ENCODE peak calls at places on chromosomes 6 and 20, in six cellular contexts. Q is fibroblast of mammary gland, I is A673, N is bronchial epithelial cell, S is astrocyte of the spinal cord, D is body of pancreas. W is an unnamed sample.

GRCh38 chr20:17610566-17611289 is 40.9 kb downstream of the DSTN start:
- DNase-seq in S (no peak), I (no peak), N (no peak), D (no peak), Q (no peak), W (no peak)

GRCh38 chr6:48471326-48471725 is 360.3 kb upstream of the PTCHD4 start:
- DNase-seq in N (no peak), I (no peak), S (no peak), Q (no peak), D (no peak), W (no peak)

GRCh38 chr6:111989743-111990142 is 64.2 kb upstream of the CCN6 start:
- DNase-seq in I (no peak), N (no peak), Q (no peak), D (no peak), S (no peak), W (no peak)

GRCh38 chr6:34469499-34469898 is 3.6 kb downstream of the PACSIN1 start:
- DNase-seq in S (no peak), D (no peak), N (no peak), I (no peak), Q (no peak), W (no peak)

GRCh38 chr6:138537090-138537489 is 37.8 kb upstream of the NHSL1 start:
- DNase-seq in S (peak), Q (peak), N (peak), D (no peak), I (no peak), W (peak)

GRCh38 chr6:166910601-166911000 is 45.7 kb downstream of the RNASET2 start:
- DNase-seq in D (no peak), Q (peak), S (no peak), N (peak), I (no peak), W (peak)

GRCh38 chr20:3935295-3935955 is 46.2 kb downstream of the PANK2 start:
- DNase-seq in D (no peak), I (no peak), N (no peak), Q (peak), S (no peak), W (no peak)

GRCh38 chr6:75183099-75183541 is 22.7 kb downstream of the COL12A1 start:
- DNase-seq in I (no peak), D (no peak), S (no peak), N (no peak), Q (peak), W (no peak)

GRCh38 chr6:129748901-129749748 is 39.1 kb upstream of the ARHGAP18 start:
- DNase-seq in D (no peak), I (peak), Q (peak), S (peak), N (peak), W (peak)

GRCh38 chr6:48134246-48134645 is 23.2 kb upstream of the PTCHD4 start:
- DNase-seq in N (no peak), S (peak), D (no peak), Q (no peak), I (no peak), W (no peak)

GRCh38 chr20:54382419-54382818 is 93.0 kb upstream of the DOK5 start:
- DNase-seq in I (no peak), Q (no peak), N (no peak), S (no peak), D (no peak), W (no peak)

GRCh38 chr20:35284267-35284991 is at the start of gene EIF6:
- DNase-seq in Q (peak), I (peak), N (peak), S (peak), D (peak), W (peak)

GRCh38 chr6:26431258-26432162 is 8.8 kb upstream of the BTN3A3 start:
- DNase-seq in S (no peak), N (no peak), I (no peak), Q (peak), D (no peak), W (peak)

GRCh38 chr6:154276810-154277577 is 79.6 kb downstream of the IPCEF1 start:
- DNase-seq in N (peak), S (peak), D (no peak), I (peak), Q (peak), W (peak)

GRCh38 chr6:106094964-106095335 is 8.8 kb downstream of the PRDM1 start:
- DNase-seq in I (no peak), S (peak), Q (no peak), N (no peak), D (no peak), W (no peak)

GRCh38 chr20:22890605-22891300 is 144.4 kb upstream of the SSTR4 start:
- DNase-seq in D (no peak), I (no peak), N (no peak), S (no peak), Q (no peak), W (no peak)

GRCh38 chr20:33282991-33283555 is at the start of gene BPIFB1:
- DNase-seq in D (no peak), S (no peak), Q (no peak), N (no peak), I (no peak), W (no peak)

GRCh38 chr20:6714202-6714800 is 53.2 kb upstream of the BMP2 start:
- DNase-seq in N (peak), D (no peak), S (no peak), I (no peak), Q (no peak), W (no peak)

GRCh38 chr6:127483399-127484055 is 24.3 kb upstream of the KIAA0408 start:
- DNase-seq in S (peak), Q (no peak), D (no peak), I (peak), N (no peak), W (no peak)

GRCh38 chr6:160919713-160920112 is 71.9 kb upstream of the MAP3K4 start:
- DNase-seq in D (peak), I (no peak), S (peak), Q (peak), N (peak), W (peak)

GRCh38 chr6:11632795-11633511 is 95.4 kb downstream of the TMEM170B start:
- DNase-seq in D (peak), I (no peak), Q (peak), S (peak), N (peak), W (peak)

GRCh38 chr20:47156431-47156841 is 200.1 kb downstream of the ZMYND8 start:
- DNase-seq in D (no peak), Q (no peak), S (no peak), N (no peak), I (no peak), W (no peak)

GRCh38 chr6:41097467-41098090 is 24.8 kb downstream of the NFYA start:
- DNase-seq in Q (no peak), S (peak), I (peak), N (no peak), D (no peak), W (peak)

GRCh38 chr20:18585134-18585533 is 2.7 kb upstream of the DTD1 start:
- DNase-seq in N (peak), S (peak), D (no peak), I (peak), Q (peak), W (peak)

GRCh38 chr6:164148789-164149188 is 734.3 kb downstream of the QKI start:
- DNase-seq in D (no peak), S (no peak), N (no peak), I (no peak), Q (peak), W (no peak)

GRCh38 chr20:11296221-11296620 is 621.5 kb upstream of the BTBD3 start:
- DNase-seq in N (peak), D (no peak), Q (no peak), I (no peak), S (no peak), W (no peak)

GRCh38 chr6:111763381-111763780 is 109.9 kb downstream of the FYN start:
- DNase-seq in I (no peak), D (no peak), N (no peak), Q (no peak), S (peak), W (no peak)

GRCh38 chr6:152093711-152094110 is 286.2 kb downstream of the ESR1 start:
- DNase-seq in I (no peak), N (no peak), S (no peak), D (no peak), Q (peak), W (no peak)

GRCh38 chr6:105607624-105608392 is 204.9 kb upstream of the PREP start:
- DNase-seq in N (no peak), I (no peak), Q (no peak), D (no peak), S (no peak), W (no peak)

GRCh38 chr6:44730771-44731391 is 343.4 kb downstream of the CDC5L start:
- DNase-seq in N (no peak), I (no peak), D (no peak), S (peak), Q (no peak), W (no peak)

GRCh38 chr20:51028616-51029263 is 5.8 kb upstream of the KCNG1 start:
- DNase-seq in N (no peak), I (no peak), D (no peak), Q (no peak), S (no peak), W (no peak)

GRCh38 chr20:5557123-5557522 is 193.1 kb upstream of the SHLD1 start:
- DNase-seq in I (peak), Q (peak), D (peak), N (peak), S (peak), W (peak)

GRCh38 chr6:170444056-170444505 is 109.0 kb downstream of the PSMB1 start:
- DNase-seq in Q (no peak), S (no peak), I (no peak), D (no peak), N (no peak), W (no peak)

GRCh38 chr6:16850332-16851022 is 89.2 kb upstream of the ATXN1 start:
- DNase-seq in N (no peak), D (no peak), S (no peak), I (peak), Q (no peak), W (no peak)

GRCh38 chr6:105319331-105319730 is 83.6 kb downstream of the PREP start:
- DNase-seq in S (peak), N (peak), I (no peak), Q (peak), D (no peak), W (no peak)

GRCh38 chr6:15893556-15894253 is 230.9 kb upstream of the DTNBP1 start:
- DNase-seq in I (peak), Q (peak), S (peak), D (no peak), N (peak), W (no peak)

GRCh38 chr20:12570371-12570770 is 438.4 kb upstream of the SPTLC3 start:
- DNase-seq in Q (no peak), N (peak), S (no peak), I (peak), D (peak), W (no peak)

GRCh38 chr20:2405693-2406065 is 25.0 kb downstream of the TGM6 start:
- DNase-seq in Q (no peak), D (no peak), S (no peak), I (no peak), N (no peak), W (no peak)

GRCh38 chr6:163688971-163689370 is 274.5 kb downstream of the QKI start:
- DNase-seq in S (peak), D (no peak), N (peak), Q (peak), I (no peak), W (no peak)

DNA sequence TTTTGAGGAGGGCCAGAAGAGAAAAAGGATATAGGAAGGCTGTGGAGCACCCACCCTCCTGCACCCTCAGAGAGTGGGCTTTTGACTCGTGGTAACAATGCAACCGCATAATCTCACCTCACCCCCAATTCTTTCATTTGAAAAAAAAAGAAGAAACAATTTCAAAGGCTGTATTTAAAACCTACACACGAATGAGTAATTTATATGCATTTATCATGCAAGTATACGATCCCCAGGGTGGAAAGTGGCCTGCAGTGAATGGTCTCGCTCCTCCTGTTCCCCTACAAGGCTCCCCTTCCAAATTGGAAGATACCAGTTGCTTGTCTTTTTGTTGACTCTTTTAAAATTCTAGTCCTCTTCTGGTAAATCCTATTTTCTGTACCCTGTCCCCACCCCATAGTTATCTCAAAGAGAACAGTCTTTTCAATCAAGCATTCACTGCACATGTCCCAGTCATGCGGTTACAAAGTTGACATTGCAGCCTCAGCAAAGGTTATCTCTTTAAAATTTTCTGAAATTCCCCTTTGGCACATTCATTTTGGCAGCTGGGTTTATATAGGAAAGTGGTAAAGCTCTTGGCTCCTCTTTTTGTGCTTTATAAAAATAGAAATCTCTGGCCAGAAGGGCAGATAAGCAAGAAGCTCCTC is 110.6 kb downstream of the ARID1B start:
- DNase-seq in I (no peak), Q (no peak), D (no peak), S (no peak), N (no peak), W (no peak)
- H3K4me3 ChIP-seq in I (no peak), Q (no peak), D (no peak), S (no peak), N (no peak), W (no peak)

DNA sequence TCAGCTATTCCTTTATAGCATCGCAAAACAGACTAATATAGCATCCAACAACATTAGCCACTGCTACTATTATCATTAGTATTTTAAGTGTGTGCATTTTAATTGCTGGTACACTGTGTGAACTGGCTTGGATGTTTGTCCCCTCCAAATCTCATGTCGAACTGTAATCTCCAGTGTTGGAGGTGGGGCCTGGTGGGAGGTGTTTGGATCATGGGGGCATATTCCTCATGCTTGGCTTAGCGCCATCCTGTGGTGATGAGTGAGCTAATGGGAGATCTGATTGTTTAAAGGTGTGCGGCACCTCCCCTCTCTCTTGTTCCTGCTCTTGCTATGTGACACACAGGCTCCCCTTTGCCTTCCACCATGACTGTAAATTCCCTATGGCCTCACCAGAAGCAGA is 12.4 kb upstream of the OSER1 start:
- DNase-seq in S (no peak), D (no peak), I (no peak), Q (no peak), N (no peak), W (no peak)
- TF ChIP-seq CTCF in S (no peak), D (no peak), I (peak), Q (no peak), N (no peak), W (no peak)

DNA sequence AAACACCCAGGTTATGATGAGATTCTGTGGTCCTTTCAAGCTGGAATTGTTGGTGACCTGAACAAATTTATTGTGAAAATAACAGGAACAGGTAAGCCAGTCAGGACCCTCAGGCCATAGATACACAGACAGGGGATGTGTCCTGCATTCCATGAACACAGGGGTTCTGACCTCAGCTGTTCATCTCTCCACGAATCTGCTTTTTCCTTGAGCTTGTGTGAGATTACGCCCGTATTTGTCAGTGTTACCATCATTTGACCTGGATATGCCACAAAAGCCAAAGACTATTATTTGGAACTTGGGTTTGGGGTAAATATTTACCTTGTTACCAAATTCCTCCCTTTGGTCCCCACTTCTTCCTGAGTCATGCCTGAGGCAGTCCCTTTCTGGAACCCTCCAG is 288.9 kb downstream of the PREX1 start:
- DNase-seq in Q (no peak), N (no peak), I (no peak), S (no peak), D (no peak), W (no peak)
- H3K4me3 ChIP-seq in Q (no peak), N (no peak), I (no peak), S (no peak), D (no peak), W (no peak)

DNA sequence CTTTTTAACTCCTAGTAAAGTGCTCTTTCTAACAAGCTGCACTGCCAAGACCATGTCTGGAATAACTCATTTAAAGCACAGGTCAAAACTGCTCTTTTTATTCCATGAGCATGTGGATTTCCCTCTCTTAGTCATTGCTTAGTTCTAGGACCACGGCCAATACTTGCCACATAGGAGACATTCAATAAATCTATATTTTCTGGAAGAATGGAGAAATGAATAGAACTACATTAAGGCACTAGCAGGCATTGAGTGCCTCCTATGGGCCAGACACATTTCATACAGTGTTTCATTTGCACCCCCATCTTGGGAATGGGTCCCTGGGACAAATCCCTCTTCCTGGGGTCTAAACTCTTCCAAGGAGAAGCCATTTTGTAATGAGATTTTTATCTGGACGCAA is 552.8 kb upstream of the CITED2 start:
- DNase-seq in D (no peak), Q (peak), I (peak), N (peak), S (peak), W (peak)
- TF ChIP-seq CTCF in D (no peak), Q (peak), I (peak), N (no peak), S (peak), W (peak)

GRCh38 chr20:64261138-64261537 is 5.6 kb downstream of the PCMTD2 start:
- DNase-seq in S (peak), I (peak), N (no peak), Q (peak), D (peak), W (peak)
- H3K4me3 ChIP-seq in S (no peak), I (no peak), N (no peak), Q (no peak), D (no peak), W (no peak)

GRCh38 chr6:116847234-116847633 is 18.4 kb upstream of the GPRC6A start:
- DNase-seq in N (peak), Q (peak), S (peak), D (no peak), I (peak), W (peak)
- TF ChIP-seq CTCF in N (no peak), Q (peak), S (peak), D (peak), I (peak), W (peak)

W was measured in cardiac fibroblast.